ENCODE peak calls at places on chromosomes 6 and 20, in eight cellular contexts. Q is brain microvascular endothelial cell, R is Ammon's horn, J is GM04504, W is colonic mucosa, Z is AG09319, T is ELR, N is RWPE1. H is an unnamed sample.

GRCh38 chr6:10369896-10370295 is 45.0 kb downstream of the TFAP2A start:
- DNase-seq in Z (no peak), J (peak; percentile 38), R (no peak), Q (no peak), N (peak; percentile 57), W (no peak), T (peak; percentile 95), H (no peak)

GRCh38 chr20:6863355-6863754 is 95.9 kb downstream of the BMP2 start:
- DNase-seq in Q (no peak), W (no peak), T (no peak), N (no peak), J (no peak), R (no peak), Z (no peak), H (no peak)

GRCh38 chr6:138410972-138411667 is 7.1 kb downstream of the HEBP2 start:
- DNase-seq in T (peak; percentile 96), N (peak; percentile 80), J (no peak), W (no peak), Q (peak; percentile 36), R (no peak), Z (no peak), H (no peak)

GRCh38 chr20:44001667-44002596 is 87.3 kb downstream of the TOX2 start:
- DNase-seq in N (no peak), W (peak; percentile 27), T (no peak), J (no peak), Z (no peak), R (no peak), Q (no peak), H (no peak)

GRCh38 chr20:41365785-41366545 is 653 bp downstream of the EMILIN3 start:
- DNase-seq in J (no peak), T (no peak), R (no peak), Z (no peak), W (no peak), N (no peak), Q (no peak), H (no peak)

GRCh38 chr6:159813781-159814180 is 13.7 kb downstream of the PNLDC1 start:
- DNase-seq in R (no peak), W (no peak), T (no peak), J (no peak), Z (no peak), Q (no peak), N (no peak), H (no peak)

GRCh38 chr6:98657764-98658163 is 176.6 kb upstream of the POU3F2 start:
- DNase-seq in J (peak; percentile 20), Q (peak; percentile 28), N (peak; percentile 8), W (peak; percentile 19), Z (no peak), T (peak; percentile 49), R (no peak), H (no peak)

GRCh38 chr20:41011551-41012067 is 17.0 kb upstream of the TOP1 start:
- DNase-seq in Q (no peak), T (no peak), R (peak; percentile 48), Z (no peak), W (no peak), N (no peak), J (no peak), H (no peak)

H was measured in HuH-7.5.